ENCODE peak calls at places on chromosome 17, in four cellular contexts. One of them, this sample, is unnamed.

GRCh38 chr17:70041575-70041974 is 33.5 kb upstream of the KCNJ16 start:
- DNase-seq in AG04450: no peak
- DNase-seq in foreskin fibroblast: no peak
- DNase-seq in A549: no peak
- DNase-seq in this sample: no peak

GRCh38 chr17:29138184-29138955 is 41.8 kb downstream of the MYO18A start:
- DNase-seq in AG04450: no peak
- DNase-seq in foreskin fibroblast: no peak
- DNase-seq in A549: no peak
- DNase-seq in this sample: no peak

GRCh38 chr17:81712468-81713003 is 452 bp downstream of the SLC25A10 start:
- DNase-seq in A549: peak; percentile 63
- DNase-seq in AG04450: no peak
- DNase-seq in foreskin fibroblast: no peak
- DNase-seq in this sample: peak; percentile 41

GRCh38 chr17:43848601-43849000 is 1.6 kb downstream of the CD300LG start:
- DNase-seq in foreskin fibroblast: no peak
- DNase-seq in A549: no peak
- DNase-seq in AG04450: no peak
- DNase-seq in this sample: no peak

GRCh38 chr17:78414178-78415162 is 36.0 kb downstream of the PGS1 start:
- DNase-seq in AG04450: no peak
- DNase-seq in A549: no peak
- DNase-seq in foreskin fibroblast: no peak
- DNase-seq in this sample: no peak

GRCh38 chr17:36979585-36979941 is 30.8 kb downstream of the AATF start:
- DNase-seq in foreskin fibroblast: no peak
- DNase-seq in AG04450: no peak
- DNase-seq in A549: no peak
- DNase-seq in this sample: no peak

GRCh38 chr17:2782030-2782429 is 14.2 kb upstream of the RAP1GAP2 start:
- DNase-seq in A549: peak; percentile 41
- DNase-seq in AG04450: peak; percentile 15
- DNase-seq in foreskin fibroblast: peak; percentile 7
- DNase-seq in this sample: peak; percentile 64

GRCh38 chr17:82943751-82944150 is 103.9 kb upstream of the ZNF750 start:
- DNase-seq in A549: no peak
- DNase-seq in foreskin fibroblast: no peak
- DNase-seq in AG04450: no peak
- DNase-seq in this sample: no peak

GRCh38 chr17:31562447-31562846 is 171.0 kb downstream of the RAB11FIP4 start:
- DNase-seq in foreskin fibroblast: no peak
- DNase-seq in A549: no peak
- DNase-seq in AG04450: no peak
- DNase-seq in this sample: no peak

GRCh38 chr17:31559647-31560501 is 168.4 kb downstream of the RAB11FIP4 start:
- DNase-seq in foreskin fibroblast: no peak
- DNase-seq in A549: peak; percentile 22
- DNase-seq in AG04450: no peak
- DNase-seq in this sample: peak; percentile 49

GRCh38 chr17:31561469-31562412 is 170.3 kb downstream of the RAB11FIP4 start:
- DNase-seq in foreskin fibroblast: no peak
- DNase-seq in A549: no peak
- DNase-seq in AG04450: no peak
- DNase-seq in this sample: peak; percentile 73

GRCh38 chr17:31558748-31559646 is 167.5 kb downstream of the RAB11FIP4 start:
- DNase-seq in A549: peak; percentile 82
- DNase-seq in foreskin fibroblast: peak; percentile 76
- DNase-seq in AG04450: no peak
- DNase-seq in this sample: peak; percentile 86

DNA sequence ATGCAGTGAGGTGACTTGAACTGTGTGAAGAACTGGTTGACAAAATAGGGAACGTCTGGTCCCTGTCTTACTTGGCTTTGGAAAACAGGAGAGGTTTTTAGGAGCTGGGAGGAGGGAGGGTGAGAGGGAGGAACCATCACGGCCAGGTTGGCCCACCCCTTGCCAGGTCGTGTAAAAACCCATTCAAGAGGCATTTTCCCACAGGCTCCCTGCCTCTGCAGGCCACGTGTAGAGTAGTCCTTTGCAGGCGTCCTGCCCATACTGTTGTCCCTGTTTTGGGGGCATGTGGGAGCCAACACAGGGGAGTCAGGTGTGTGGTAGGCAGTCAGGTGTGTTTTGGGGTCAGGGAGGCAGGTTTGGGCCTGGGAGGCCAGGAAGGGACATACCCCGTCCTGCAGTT is 169.4 kb downstream of the RAB11FIP4 start:
- DNase-seq in foreskin fibroblast: no peak
- DNase-seq in AG04450: no peak
- DNase-seq in A549: no peak
- DNase-seq in this sample: peak; percentile 54
- H3K4me3 ChIP-seq in foreskin fibroblast: peak overlapping the region; percentile 81
- H3K4me3 ChIP-seq in AG04450: peak overlapping the region; percentile 69
- H3K4me3 ChIP-seq in A549: no peak overlapping the region
- H3K4me3 ChIP-seq in this sample: peak overlapping the region; percentile 90

DNA sequence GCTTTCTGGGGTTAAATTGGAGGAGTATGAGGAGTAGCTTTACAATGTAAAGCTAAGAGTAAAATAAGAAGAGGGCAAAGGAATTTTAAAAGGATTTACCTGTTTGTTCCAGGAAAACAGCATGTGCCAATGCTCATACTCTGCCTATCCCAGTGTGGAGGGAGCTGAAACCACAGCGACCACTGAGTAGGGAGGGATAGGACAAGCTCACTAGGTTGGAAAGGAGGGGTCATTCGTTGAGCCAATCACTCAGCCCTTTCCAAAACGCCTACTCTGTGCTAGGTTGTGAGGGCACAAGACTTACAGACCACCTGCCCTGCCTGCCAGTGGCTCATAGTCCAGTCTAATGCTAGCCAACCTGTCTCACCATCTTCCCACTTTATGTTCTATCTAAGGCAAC is 1.1 kb upstream of the DNAJC7 start:
- DNase-seq in A549: no peak
- DNase-seq in foreskin fibroblast: no peak
- DNase-seq in AG04450: no peak
- DNase-seq in this sample: no peak
- H3K4me3 ChIP-seq in A549: peak overlapping the region; percentile 72
- H3K4me3 ChIP-seq in foreskin fibroblast: peak overlapping the region; percentile 77
- H3K4me3 ChIP-seq in AG04450: peak overlapping the region; percentile 99
- H3K4me3 ChIP-seq in this sample: peak overlapping the region; percentile 80

GRCh38 chr17:77322534-77323412 is 182.0 kb downstream of the SEC14L1 start:
- DNase-seq in A549: peak; percentile 95
- DNase-seq in AG04450: peak; percentile 95
- DNase-seq in foreskin fibroblast: peak; percentile 99
- DNase-seq in this sample: peak; percentile 100
- H3K4me3 ChIP-seq in A549: peak overlapping the region; percentile 37
- H3K4me3 ChIP-seq in AG04450: peak overlapping the region; percentile 56
- H3K4me3 ChIP-seq in foreskin fibroblast: peak overlapping the region; percentile 79
- H3K4me3 ChIP-seq in this sample: peak overlapping the region; percentile 63

GRCh38 chr17:67212231-67212630 is 32.8 kb downstream of the HELZ start:
- DNase-seq in AG04450: no peak
- DNase-seq in foreskin fibroblast: peak; percentile 32
- DNase-seq in A549: no peak
- DNase-seq in this sample: no peak
- H3K4me3 ChIP-seq in AG04450: no peak overlapping the region
- H3K4me3 ChIP-seq in foreskin fibroblast: no peak overlapping the region
- H3K4me3 ChIP-seq in A549: no peak overlapping the region
- H3K4me3 ChIP-seq in this sample: no peak overlapping the region

DNA sequence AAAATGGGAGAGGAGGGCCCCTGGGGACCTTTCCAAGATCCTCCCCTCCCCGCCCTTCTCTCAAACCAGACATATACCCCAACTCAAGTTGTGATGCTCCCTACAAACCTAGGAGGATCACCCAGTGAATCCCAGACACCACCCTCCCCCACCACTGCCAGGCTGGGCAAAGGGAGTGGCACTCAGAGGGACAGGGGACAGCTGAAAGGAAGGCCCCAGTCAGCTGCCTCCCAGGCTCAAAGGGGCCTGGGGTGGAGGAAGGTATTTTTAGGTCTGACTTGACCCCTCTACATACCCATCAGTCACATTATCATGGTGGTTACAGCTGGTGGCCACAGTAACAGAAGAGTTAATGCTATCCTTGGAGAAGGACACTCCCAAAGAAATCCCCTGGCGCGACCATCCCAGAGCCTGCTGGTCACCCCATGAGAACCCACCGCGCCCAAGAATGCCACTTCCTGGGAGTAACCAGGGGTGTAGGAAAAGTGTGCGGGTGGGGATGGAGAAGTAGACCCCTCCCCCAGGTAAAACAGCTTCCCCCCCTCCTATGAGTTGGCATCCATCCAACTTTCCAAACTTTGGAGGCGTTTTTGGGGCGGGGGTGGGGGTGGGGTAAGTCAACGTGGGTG is 1.2 kb downstream of the CACNB1 start:
- DNase-seq in foreskin fibroblast: no peak
- DNase-seq in A549: no peak
- DNase-seq in AG04450: no peak
- DNase-seq in this sample: peak; percentile 39
- H3K4me3 ChIP-seq in foreskin fibroblast: peak overlapping the region; percentile 80
- H3K4me3 ChIP-seq in A549: peak overlapping the region; percentile 96
- H3K4me3 ChIP-seq in AG04450: peak overlapping the region; percentile 80
- H3K4me3 ChIP-seq in this sample: peak overlapping the region; percentile 80

GRCh38 chr17:66960623-66961022 is 3.9 kb upstream of the CACNG4 start:
- DNase-seq in A549: no peak
- DNase-seq in foreskin fibroblast: no peak
- DNase-seq in AG04450: no peak
- DNase-seq in this sample: no peak
- H3K4me3 ChIP-seq in A549: no peak overlapping the region
- H3K4me3 ChIP-seq in foreskin fibroblast: no peak overlapping the region
- H3K4me3 ChIP-seq in AG04450: no peak overlapping the region
- H3K4me3 ChIP-seq in this sample: no peak overlapping the region

This sample was measured in MG63.